ENCODE peak calls at places on chromosomes 12 and 14, in six cellular contexts. B is neural progenitor cell; C is CD4-positive, alpha-beta T cell; D is NCI-H1417 treated with DMSO at 0.1 percent for 48 hours; M is ACHN; F is HCEC 1CT. S is an unnamed sample.
A peak's percentile ranks its signal among the peaks of the same experiment; 100 is the strongest.

GRCh38 chr12:112178796-112179195 is 53.4 kb downstream of the TRAFD1 start:
- DNase-seq in M (no peak), C (no peak), B (no peak), F (no peak), D (no peak), S (no peak)

GRCh38 chr12:62660763-62661162 is 194.1 kb downstream of the MON2 start:
- DNase-seq in B (no peak), F (peak; percentile 91), C (no peak), D (no peak), M (no peak), S (peak; percentile 53)

GRCh38 chr12:5432011-5432400 is at the start of gene NTF3:
- DNase-seq in B (peak; percentile 79), D (no peak), C (no peak), F (no peak), M (peak; percentile 80), S (no peak)

GRCh38 chr14:93903342-93904184 is 23.6 kb upstream of the FAM181A start:
- DNase-seq in D (no peak), M (peak; percentile 7), B (peak; percentile 74), F (no peak), C (no peak), S (peak; percentile 68)

GRCh38 chr14:56108057-56108456 is 10.2 kb upstream of the PELI2 start:
- DNase-seq in C (no peak), F (no peak), D (no peak), B (no peak), M (no peak), S (no peak)

GRCh38 chr12:96198970-96199369 is 4.8 kb downstream of the ELK3 start:
- DNase-seq in F (peak; percentile 98), C (no peak), M (peak; percentile 84), B (no peak), D (no peak), S (no peak)

GRCh38 chr14:61467281-61467680 is 145.9 kb downstream of the PRKCH start:
- DNase-seq in M (no peak), D (no peak), F (no peak), B (no peak), C (no peak), S (no peak)

GRCh38 chr14:90858511-90858910 is 42.3 kb upstream of the TTC7B start:
- DNase-seq in F (no peak), D (no peak), B (no peak), M (no peak), C (no peak), S (no peak)

GRCh38 chr14:67515386-67516079 is 17.6 kb upstream of the PLEKHH1 start:
- DNase-seq in F (no peak), B (no peak), C (no peak), M (no peak), D (no peak), S (no peak)

GRCh38 chr14:61587397-61587713 is 108.0 kb upstream of the HIF1A start:
- DNase-seq in B (no peak), F (no peak), D (no peak), M (no peak), C (no peak), S (no peak)

GRCh38 chr14:101732128-101732527 is 29.4 kb upstream of the PPP2R5C start:
- DNase-seq in D (no peak), F (no peak), C (no peak), B (no peak), M (no peak), S (peak; percentile 94)

GRCh38 chr12:72017054-72017651 is 78.5 kb downstream of the TPH2 start:
- DNase-seq in D (peak; percentile 78), M (peak; percentile 74), F (peak; percentile 51), B (peak; percentile 78), C (peak; percentile 25), S (peak; percentile 84)

GRCh38 chr12:30515351-30515750 is 180.3 kb downstream of the IPO8 start:
- DNase-seq in B (peak; percentile 55), D (no peak), F (peak; percentile 29), C (no peak), M (peak; percentile 25), S (peak; percentile 44)

GRCh38 chr12:77615331-77615730 is 215.4 kb upstream of the NAV3 start:
- DNase-seq in B (peak; percentile 15), C (no peak), D (no peak), F (peak; percentile 3), M (peak; percentile 50), S (peak; percentile 66)

GRCh38 chr14:69873877-69874780 is 5.1 kb upstream of the SMOC1 start:
- DNase-seq in D (no peak), C (no peak), B (no peak), M (no peak), F (peak; percentile 66), S (peak; percentile 4)

GRCh38 chr14:37061697-37062096 is 110.7 kb downstream of the SLC25A21 start:
- DNase-seq in D (no peak), F (no peak), B (no peak), M (no peak), C (no peak), S (no peak)

GRCh38 chr12:59651230-59651920 is 55.5 kb downstream of the SLC16A7 start:
- DNase-seq in C (no peak), M (peak; percentile 94), D (no peak), F (peak; percentile 63), B (no peak), S (peak; percentile 92)

GRCh38 chr12:124036117-124037109 is 63.4 kb downstream of the ZNF664 start:
- DNase-seq in B (peak; percentile 71), M (peak; percentile 48), D (peak; percentile 36), C (peak; percentile 29), F (peak; percentile 24), S (peak; percentile 58)

GRCh38 chr12:75977952-75978671 is 53.5 kb downstream of the PHLDA1 start:
- DNase-seq in B (no peak), F (peak; percentile 99), D (no peak), C (peak; percentile 52), M (peak; percentile 100), S (peak; percentile 99)

GRCh38 chr14:88352299-88353097 is 29.4 kb upstream of the KCNK10 start:
- DNase-seq in B (no peak), M (no peak), D (peak; percentile 62), F (no peak), C (no peak), S (peak; percentile 55)

GRCh38 chr12:92288533-92288932 is 142.9 kb upstream of the BTG1 start:
- DNase-seq in M (no peak), F (no peak), D (no peak), C (no peak), B (no peak), S (peak; percentile 99)

GRCh38 chr14:88563845-88564244 is 1.0 kb downstream of the ZC3H14 start:
- DNase-seq in C (no peak), D (no peak), B (peak; percentile 28), F (no peak), M (no peak), S (no peak)

GRCh38 chr14:24233538-24233866 is 773 bp downstream of the GMPR2 start:
- DNase-seq in F (no peak), D (no peak), B (no peak), M (no peak), C (no peak), S (no peak)

GRCh38 chr12:47744005-47744651 is 14.6 kb downstream of the RAPGEF3 start:
- DNase-seq in M (no peak), D (peak; percentile 43), B (peak; percentile 42), F (no peak), C (peak; percentile 66), S (no peak)

GRCh38 chr12:98504368-98504617 is 11.1 kb upstream of the TMPO start:
- DNase-seq in F (no peak), C (no peak), M (no peak), B (no peak), D (no peak), S (no peak)

GRCh38 chr14:101017209-101017608 is 113.7 kb upstream of the RTL1 start:
- DNase-seq in D (no peak), F (peak; percentile 30), B (no peak), M (peak; percentile 44), C (no peak), S (peak; percentile 29)

GRCh38 chr12:916240-916639 is 33.3 kb downstream of the RAD52 start:
- DNase-seq in D (no peak), F (no peak), M (no peak), C (peak; percentile 35), B (no peak), S (no peak)

S was measured in SK-MEL-5.